ENCODE peak calls at places on chromosomes 12 and 14, in ten cellular contexts. O is heart left ventricle, I is neural crest cell, D is type B pancreatic cell, K is BE2C, Q is AG09309, X is breast epithelium, Z is hepatocyte, H is tibial artery, E is dorsolateral prefrontal cortex. V is an unnamed sample.

GRCh38 chr12:4281173-4281654 is 7.7 kb downstream of the CCND2 start:
- DNase-seq in I (no peak), X (no peak), K (no peak), H (no peak), Z (peak; percentile 68), O (no peak), Q (no peak), E (no peak), D (no peak), V (no peak)

GRCh38 chr14:23577710-23578392 is 739 bp downstream of the JPH4 start:
- DNase-seq in X (no peak), Z (peak; percentile 10), E (no peak), O (no peak), K (no peak), I (no peak), D (peak; percentile 66), Q (no peak), H (no peak), V (no peak)

GRCh38 chr12:117850048-117850447 is 118.7 kb downstream of the KSR2 start:
- DNase-seq in D (no peak), X (no peak), Z (peak; percentile 69), E (no peak), K (peak; percentile 33), H (no peak), O (no peak), I (peak; percentile 39), Q (no peak), V (peak; percentile 55)

GRCh38 chr12:88299567-88300101 is 157.5 kb downstream of the TMTC3 start:
- DNase-seq in I (no peak), X (no peak), Z (peak; percentile 3), E (no peak), Q (peak; percentile 98), D (no peak), H (no peak), K (no peak), O (no peak), V (peak; percentile 37)

GRCh38 chr14:88499225-88499624 is 55.6 kb downstream of the PTPN21 start:
- DNase-seq in E (no peak), X (no peak), Q (no peak), I (no peak), K (no peak), O (no peak), D (no peak), H (no peak), Z (no peak), V (no peak)

GRCh38 chr14:62077676-62078261 is 315.5 kb downstream of the SNAPC1 start:
- DNase-seq in H (no peak), I (no peak), E (no peak), Z (no peak), X (no peak), K (no peak), O (no peak), Q (no peak), D (no peak), V (no peak)

GRCh38 chr14:35352274-35353233 is 52.0 kb downstream of the NFKBIA start:
- DNase-seq in K (no peak), Z (no peak), H (no peak), E (no peak), X (no peak), D (no peak), O (peak; percentile 50), Q (no peak), I (no peak), V (peak; percentile 6)

GRCh38 chr12:47741340-47741703 is 16.0 kb upstream of the ENDOU start:
- DNase-seq in I (no peak), H (peak; percentile 86), X (no peak), E (peak; percentile 97), Z (peak; percentile 30), D (no peak), K (peak; percentile 82), Q (no peak), O (peak; percentile 92), V (peak; percentile 17)

GRCh38 chr14:54488318-54488645 is 498 bp downstream of the GMFB start:
- DNase-seq in D (no peak), O (no peak), H (no peak), Q (no peak), E (no peak), I (no peak), X (no peak), K (no peak), Z (no peak), V (no peak)

GRCh38 chr14:92531151-92531873 is 17.7 kb downstream of the RIN3 start:
- DNase-seq in E (no peak), H (peak; percentile 69), Z (no peak), K (no peak), I (no peak), O (no peak), Q (no peak), X (no peak), D (no peak), V (no peak)

GRCh38 chr12:24600996-24601395 is 347.9 kb downstream of the BCAT1 start:
- DNase-seq in I (no peak), Q (peak; percentile 54), O (no peak), X (no peak), E (no peak), Z (no peak), D (no peak), H (no peak), K (no peak), V (no peak)

GRCh38 chr12:38161123-38162000 is 155.2 kb upstream of the ALG10B start:
- DNase-seq in H (peak; percentile 57), E (no peak), X (no peak), Q (no peak), D (no peak), Z (no peak), O (no peak), I (no peak), K (no peak), V (no peak)

GRCh38 chr14:24207104-24207543 is 1.6 kb downstream of the TSSK4 start:
- DNase-seq in O (no peak), I (no peak), E (no peak), Q (no peak), X (no peak), Z (no peak), D (no peak), K (no peak), H (peak; percentile 28), V (no peak)

GRCh38 chr14:66225337-66225736 is 260.8 kb upstream of the CCDC196 start:
- DNase-seq in X (no peak), E (no peak), I (no peak), D (no peak), Z (no peak), O (no peak), K (no peak), Q (no peak), H (no peak), V (no peak)

GRCh38 chr14:91352101-91352500 is 65.5 kb downstream of the CCDC88C start:
- DNase-seq in X (no peak), D (no peak), O (peak; percentile 78), I (no peak), K (no peak), Z (no peak), H (no peak), E (no peak), Q (no peak), V (no peak)

GRCh38 chr14:104970231-104971068 is 7.7 kb downstream of the AHNAK2 start:
- DNase-seq in I (no peak), Z (peak; percentile 66), Q (peak; percentile 55), X (no peak), E (no peak), H (peak; percentile 94), O (peak; percentile 65), D (no peak), K (peak; percentile 56), V (no peak)
- TF ChIP-seq CTCF in I (no peak), Z (no peak), Q (no peak), X (no peak), E (no peak), H (no peak), O (no peak), D (no peak), K (no peak), V (no peak)

GRCh38 chr14:21070610-21071224 is 613 bp downstream of the ARHGEF40 start:
- DNase-seq in O (peak; percentile 72), I (peak; percentile 60), K (peak; percentile 52), Q (no peak), E (no peak), D (no peak), H (peak; percentile 79), Z (peak; percentile 64), X (no peak), V (peak; percentile 50)
- TF ChIP-seq CTCF in O (no peak), I (no peak), K (no peak), Q (no peak), E (no peak), D (no peak), H (no peak), Z (no peak), X (no peak), V (no peak)

DNA sequence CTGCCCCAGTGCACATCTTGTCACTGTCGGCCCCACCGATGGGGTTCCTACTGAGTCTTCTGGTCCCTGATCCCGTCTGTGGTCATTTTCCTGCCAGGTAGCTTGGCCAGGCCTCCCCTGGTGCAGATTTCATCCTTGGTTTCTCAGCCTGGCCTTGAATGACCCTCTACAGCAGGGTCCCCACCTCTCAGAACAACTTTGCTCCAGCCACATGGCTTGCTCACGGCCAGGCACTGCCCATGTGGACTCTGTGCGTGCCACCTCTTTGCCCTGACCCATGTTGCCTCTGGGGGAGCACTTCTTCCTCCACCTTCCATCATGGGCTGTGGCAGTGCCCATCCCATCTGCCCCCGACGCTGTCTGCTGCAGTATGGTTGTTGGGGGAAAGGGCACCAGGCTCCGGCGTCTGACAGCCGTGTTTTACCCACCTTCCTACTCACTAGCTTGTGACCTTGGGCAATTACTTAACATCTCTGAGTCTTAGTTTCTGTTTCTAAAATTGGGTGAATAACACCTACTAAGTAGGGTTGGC is 2.0 kb upstream of the PTPN6 start:
- DNase-seq in X (no peak), Z (no peak), E (no peak), O (no peak), Q (no peak), K (no peak), H (no peak), I (no peak), D (no peak), V (no peak)
- TF ChIP-seq CTCF in X (no peak), Z (no peak), E (no peak), O (no peak), Q (no peak), K (no peak), H (no peak), I (no peak), D (no peak), V (peak; percentile 2)

GRCh38 chr14:75142494-75142893 is 15.6 kb upstream of the NEK9 start:
- DNase-seq in D (no peak), X (no peak), E (no peak), O (no peak), Q (no peak), Z (no peak), H (no peak), K (no peak), I (no peak), V (no peak)

GRCh38 chr14:75143761-75144527 is 17.1 kb upstream of the NEK9 start:
- DNase-seq in H (no peak), E (no peak), D (no peak), X (no peak), K (no peak), Z (no peak), I (no peak), Q (no peak), O (no peak), V (no peak)

GRCh38 chr14:75150150-75150549 is 23.3 kb upstream of the NEK9 start:
- DNase-seq in O (no peak), D (no peak), X (no peak), I (no peak), Q (no peak), Z (no peak), H (no peak), E (no peak), K (no peak), V (no peak)

GRCh38 chr14:75144944-75145343 is 18.1 kb upstream of the NEK9 start:
- DNase-seq in D (no peak), X (no peak), K (no peak), E (no peak), Q (no peak), H (no peak), Z (peak; percentile 15), O (no peak), I (no peak), V (no peak)

GRCh38 chr14:75147423-75148071 is 20.7 kb upstream of the NEK9 start:
- DNase-seq in Q (peak; percentile 61), E (peak; percentile 86), X (peak; percentile 80), H (peak; percentile 90), K (no peak), O (peak; percentile 64), Z (peak; percentile 83), D (no peak), I (peak; percentile 40), V (no peak)
- TF ChIP-seq CTCF in Q (peak; percentile 52), E (peak; percentile 63), X (peak; percentile 75), H (peak; percentile 25), K (peak; percentile 5), O (peak; percentile 60), Z (peak; percentile 45), D (peak; percentile 63), I (peak; percentile 46), V (no peak)